ENCODE peak calls at places on chromosome 4, in seven cellular contexts. One of them, this sample, is unnamed.

GRCh38 chr4:24477919-24478318 is 106.4 kb downstream of the DHX15 start:
- DNase-seq in transverse colon: no peak
- DNase-seq in psoas muscle: no peak
- DNase-seq in NCI-H1092: no peak
- DNase-seq in GDM1: no peak
- DNase-seq in left lung: no peak
- DNase-seq in H1: no peak
- DNase-seq in this sample: no peak

GRCh38 chr4:119825696-119826095 is 197.1 kb upstream of the PDE5A start:
- DNase-seq in H1: no peak
- DNase-seq in GDM1: no peak
- DNase-seq in psoas muscle: no peak
- DNase-seq in NCI-H1092: no peak
- DNase-seq in left lung: no peak
- DNase-seq in transverse colon: no peak
- DNase-seq in this sample: no peak

GRCh38 chr4:2733001-2733843 is 22.9 kb downstream of the TNIP2 start:
- DNase-seq in GDM1: no peak
- DNase-seq in NCI-H1092: no peak
- DNase-seq in left lung: peak
- DNase-seq in transverse colon: no peak
- DNase-seq in H1: no peak
- DNase-seq in psoas muscle: no peak
- DNase-seq in this sample: no peak

GRCh38 chr4:122731676-122732075 is 828 bp upstream of the BBS12 start:
- DNase-seq in NCI-H1092: no peak
- DNase-seq in left lung: no peak
- DNase-seq in H1: no peak
- DNase-seq in psoas muscle: no peak
- DNase-seq in GDM1: no peak
- DNase-seq in transverse colon: no peak
- DNase-seq in this sample: no peak

GRCh38 chr4:82721819-82722423 is 76.7 kb downstream of the SCD5 start:
- DNase-seq in GDM1: peak
- DNase-seq in psoas muscle: no peak
- DNase-seq in left lung: no peak
- DNase-seq in transverse colon: no peak
- DNase-seq in NCI-H1092: no peak
- DNase-seq in H1: no peak
- DNase-seq in this sample: no peak

GRCh38 chr4:85968945-85969830 is 390.7 kb downstream of the MAPK10 start:
- DNase-seq in GDM1: peak
- DNase-seq in psoas muscle: no peak
- DNase-seq in left lung: no peak
- DNase-seq in H1: no peak
- DNase-seq in NCI-H1092: peak
- DNase-seq in transverse colon: no peak
- DNase-seq in this sample: no peak

GRCh38 chr4:121094297-121094966 is 22.1 kb upstream of the NDNF start:
- DNase-seq in left lung: no peak
- DNase-seq in psoas muscle: no peak
- DNase-seq in transverse colon: no peak
- DNase-seq in H1: no peak
- DNase-seq in NCI-H1092: no peak
- DNase-seq in GDM1: no peak
- DNase-seq in this sample: no peak

GRCh38 chr4:163566257-163566656 is 71.8 kb downstream of the TMA16 start:
- DNase-seq in psoas muscle: no peak
- DNase-seq in NCI-H1092: no peak
- DNase-seq in GDM1: no peak
- DNase-seq in H1: no peak
- DNase-seq in transverse colon: no peak
- DNase-seq in left lung: no peak
- DNase-seq in this sample: no peak

GRCh38 chr4:38601244-38601915 is 62.6 kb upstream of the KLF3 start:
- DNase-seq in NCI-H1092: peak
- DNase-seq in H1: no peak
- DNase-seq in left lung: no peak
- DNase-seq in transverse colon: no peak
- DNase-seq in GDM1: no peak
- DNase-seq in psoas muscle: no peak
- DNase-seq in this sample: no peak